ENCODE peak calls at places on chromosome 17, in five cellular contexts. M is stimulated activated CD4-positive, alpha-beta T cell treated with anti-CD3 and anti-CD28 coated beads, Interleukin-1b, Interleukin-23, amount 100 ng/mL, for 24 hours; S is T1000; A is LoVo; F is RWPE1. R is an unnamed sample.

GRCh38 chr17:80832888-80833583 is 158.6 kb upstream of the CHMP6 start:
- DNase-seq in M (peak; percentile 69), S (peak; percentile 89), A (peak; percentile 41), F (peak; percentile 96), R (peak; percentile 63)

GRCh38 chr17:30278032-30278431 is 13.7 kb downstream of the BLMH start:
- DNase-seq in M (no peak), S (no peak), A (no peak), F (no peak), R (no peak)

GRCh38 chr17:63571632-63572310 is 21.5 kb downstream of the DCAF7 start:
- DNase-seq in M (no peak), S (no peak), A (no peak), F (no peak), R (no peak)

GRCh38 chr17:82408938-82409318 is 9.2 kb upstream of the HEXD start:
- DNase-seq in M (no peak), S (no peak), A (no peak), F (no peak), R (no peak)

GRCh38 chr17:17812211-17813054 is 24.4 kb downstream of the SREBF1 start:
- DNase-seq in M (no peak), S (peak; percentile 58), A (no peak), F (peak; percentile 77), R (no peak)

GRCh38 chr17:80693511-80693910 is 148.9 kb downstream of the RPTOR start:
- DNase-seq in M (no peak), S (no peak), A (no peak), F (no peak), R (no peak)

GRCh38 chr17:68033636-68034451 is 1.7 kb upstream of the KPNA2 start:
- DNase-seq in M (no peak), S (peak; percentile 30), A (peak; percentile 9), F (peak; percentile 56), R (no peak)

GRCh38 chr17:30091771-30092170 is 24.8 kb upstream of the NSRP1 start:
- DNase-seq in M (no peak), S (no peak), A (peak; percentile 37), F (no peak), R (no peak)

GRCh38 chr17:50675190-50675589 is 32.5 kb downstream of the ANKRD40 start:
- DNase-seq in M (no peak), S (no peak), A (no peak), F (no peak), R (no peak)

GRCh38 chr17:48132375-48132774 is 24.8 kb downstream of the SNX11 start:
- DNase-seq in M (no peak), S (no peak), A (no peak), F (no peak), R (no peak)

GRCh38 chr17:17738901-17739300 is 57.6 kb downstream of the RAI1 start:
- DNase-seq in M (no peak), S (no peak), A (no peak), F (no peak), R (peak; percentile 70)

GRCh38 chr17:7833795-7834553 is at the start of gene KDM6B:
- DNase-seq in M (peak; percentile 71), S (peak; percentile 84), A (peak; percentile 92), F (peak; percentile 86), R (peak; percentile 88)

GRCh38 chr17:63918305-63918704 is 334 bp downstream of the GH1 start:
- DNase-seq in M (no peak), S (no peak), A (no peak), F (no peak), R (no peak)

GRCh38 chr17:65446838-65447526 is 114.5 kb downstream of the AXIN2 start:
- DNase-seq in M (no peak), S (no peak), A (no peak), F (no peak), R (no peak)

GRCh38 chr17:68431661-68432071 is 25.6 kb downstream of the WIPI1 start:
- DNase-seq in M (no peak), S (no peak), A (no peak), F (peak; percentile 4), R (no peak)

GRCh38 chr17:34199932-34200534 is 55.1 kb upstream of the CCL2 start:
- DNase-seq in M (peak; percentile 49), S (peak; percentile 53), A (peak; percentile 70), F (peak; percentile 74), R (peak; percentile 56)

GRCh38 chr17:76744747-76745146 is 6.8 kb downstream of the MFSD11 start:
- DNase-seq in M (no peak), S (no peak), A (no peak), F (no peak), R (no peak)

GRCh38 chr17:1275962-1276736 is 3.3 kb upstream of the TRARG1 start:
- DNase-seq in M (peak; percentile 59), S (peak; percentile 21), A (peak; percentile 57), F (peak; percentile 50), R (peak; percentile 24)

GRCh38 chr17:27912989-27913388 is 19.8 kb upstream of the LYRM9 start:
- DNase-seq in M (no peak), S (no peak), A (no peak), F (no peak), R (no peak)